ENCODE peak calls at places on chromosome 20, in four cellular contexts. Z is EL, X is H1, C is MV-4-11. B is an unnamed sample.

GRCh38 chr20:44594730-44595129 is 12.4 kb downstream of the PKIG start:
- DNase-seq in Z (peak), C (peak), X (no peak), B (peak)

GRCh38 chr20:41048475-41049242 is 20.0 kb downstream of the TOP1 start:
- DNase-seq in Z (no peak), X (no peak), C (peak), B (no peak)

GRCh38 chr20:22248052-22248667 is 336.2 kb downstream of the FOXA2 start:
- DNase-seq in C (no peak), Z (no peak), X (no peak), B (no peak)

GRCh38 chr20:13101701-13102100 is 92.9 kb downstream of the SPTLC3 start:
- DNase-seq in X (no peak), C (no peak), Z (peak), B (peak)

GRCh38 chr20:37984018-37984785 is 49.1 kb downstream of the TTI1 start:
- DNase-seq in X (no peak), C (no peak), Z (no peak), B (no peak)

GRCh38 chr20:8057871-8058270 is 38.3 kb upstream of the TMX4 start:
- DNase-seq in X (no peak), C (peak), Z (no peak), B (no peak)

GRCh38 chr20:59428441-59429205 is 128.2 kb downstream of the EDN3 start:
- DNase-seq in Z (no peak), C (peak), X (no peak), B (no peak)

GRCh38 chr20:64022671-64023070 is 13.3 kb upstream of the C20orf204 start:
- DNase-seq in Z (no peak), X (no peak), C (no peak), B (no peak)